ENCODE peak calls at places on chromosomes 11 and 22, in seven cellular contexts. X is epithelial cell of esophagus, I is testis, Q is GM20000, U is heart left ventricle, H is kidney epithelial cell, W is neural progenitor cell. D is an unnamed sample.

GRCh38 chr22:46148885-46149492 is 1.3 kb upstream of the PPARA start:
- DNase-seq in X (no peak), I (no peak), Q (no peak), U (no peak), H (no peak), W (no peak), D (no peak)

GRCh38 chr11:86193297-86194095 is 51.1 kb upstream of the EED start:
- DNase-seq in X (peak; percentile 78), I (peak; percentile 75), Q (peak; percentile 88), U (peak; percentile 88), H (peak; percentile 35), W (peak; percentile 82), D (peak; percentile 43)

GRCh38 chr11:62449451-62449851 is 30.6 kb downstream of the SCGB1A1 start:
- DNase-seq in X (peak; percentile 10), I (no peak), Q (no peak), U (no peak), H (no peak), W (no peak), D (no peak)

GRCh38 chr22:49923445-49923844 is 5.0 kb downstream of the CRELD2 start:
- DNase-seq in X (no peak), I (no peak), Q (no peak), U (no peak), H (no peak), W (no peak), D (no peak)

GRCh38 chr11:42951266-42951665 is 360.5 kb upstream of the API5 start:
- DNase-seq in X (peak; percentile 49), I (no peak), Q (no peak), U (no peak), H (no peak), W (no peak), D (no peak)

GRCh38 chr22:25919452-25919851 is 177.5 kb downstream of the MYO18B start:
- DNase-seq in X (no peak), I (no peak), Q (no peak), U (no peak), H (no peak), W (no peak), D (no peak)

GRCh38 chr22:49767355-49768062 is 60.2 kb downstream of the BRD1 start:
- DNase-seq in X (peak; percentile 72), I (peak; percentile 33), Q (peak; percentile 83), U (peak; percentile 8), H (peak; percentile 4), W (peak; percentile 69), D (no peak)

GRCh38 chr11:3162410-3163240 is 2.5 kb downstream of the OSBPL5 start:
- DNase-seq in X (no peak), I (no peak), Q (no peak), U (peak; percentile 8), H (no peak), W (no peak), D (no peak)

GRCh38 chr11:74570266-74571061 is 21.9 kb upstream of the POLD3 start:
- DNase-seq in X (peak; percentile 74), I (peak; percentile 69), Q (peak; percentile 67), U (peak; percentile 13), H (no peak), W (peak; percentile 70), D (peak; percentile 46)

GRCh38 chr22:35641494-35642120 is 6.6 kb upstream of the APOL6 start:
- DNase-seq in X (no peak), I (no peak), Q (no peak), U (no peak), H (no peak), W (peak; percentile 50), D (no peak)

GRCh38 chr11:33829430-33830141 is 55.3 kb upstream of the FBXO3 start:
- DNase-seq in X (peak; percentile 73), I (peak; percentile 71), Q (peak; percentile 88), U (peak; percentile 43), H (peak; percentile 41), W (peak; percentile 78), D (peak; percentile 56)

GRCh38 chr11:130247289-130247688 is 67.4 kb downstream of the ZBTB44 start:
- DNase-seq in X (no peak), I (no peak), Q (no peak), U (no peak), H (no peak), W (no peak), D (no peak)

GRCh38 chr11:73152861-73153483 is 10.9 kb upstream of the FCHSD2 start:
- DNase-seq in X (no peak), I (no peak), Q (peak; percentile 79), U (no peak), H (no peak), W (peak; percentile 15), D (no peak)

GRCh38 chr11:19756675-19757475 is 44.2 kb downstream of the NAV2 start:
- DNase-seq in X (no peak), I (no peak), Q (no peak), U (no peak), H (no peak), W (peak; percentile 51), D (no peak)

GRCh38 chr11:85318573-85318972 is 308.6 kb downstream of the DLG2 start:
- DNase-seq in X (no peak), I (no peak), Q (no peak), U (no peak), H (no peak), W (no peak), D (no peak)

GRCh38 chr11:126308271-126308671 is 4.4 kb downstream of the DCPS start:
- DNase-seq in X (no peak), I (no peak), Q (no peak), U (no peak), H (no peak), W (no peak), D (no peak)

GRCh38 chr22:36548606-36549005 is 19.6 kb upstream of the EIF3D start:
- DNase-seq in X (no peak), I (no peak), Q (no peak), U (no peak), H (no peak), W (peak; percentile 31), D (no peak)

GRCh38 chr11:11659567-11660341 is 37.9 kb upstream of the GALNT18 start:
- DNase-seq in X (no peak), I (no peak), Q (no peak), U (no peak), H (no peak), W (no peak), D (no peak)
- TF ChIP-seq CTCF in X (peak; percentile 17), I (no peak), Q (no peak), U (peak; percentile 27), H (peak; percentile 26), W (peak; percentile 37), D (peak; percentile 16)

GRCh38 chr11:1917523-1918435 is 1.7 kb upstream of the TNNT3 start:
- DNase-seq in X (no peak), I (no peak), Q (peak; percentile 54), U (no peak), H (no peak), W (peak; percentile 42), D (no peak)

GRCh38 chr11:1919428-1920127 is at the start of gene TNNT3:
- DNase-seq in X (no peak), I (no peak), Q (peak; percentile 45), U (no peak), H (no peak), W (peak; percentile 22), D (no peak)

GRCh38 chr11:1916986-1917522 is 2.4 kb upstream of the TNNT3 start:
- DNase-seq in X (no peak), I (no peak), Q (peak; percentile 41), U (no peak), H (no peak), W (no peak), D (no peak)

GRCh38 chr11:1920128-1920908 is 815 bp downstream of the TNNT3 start:
- DNase-seq in X (no peak), I (no peak), Q (peak; percentile 24), U (no peak), H (no peak), W (peak; percentile 1), D (no peak)

GRCh38 chr11:1918436-1919315 is 827 bp upstream of the TNNT3 start:
- DNase-seq in X (no peak), I (no peak), Q (peak; percentile 51), U (no peak), H (no peak), W (no peak), D (no peak)
- TF ChIP-seq CTCF in X (no peak), I (no peak), Q (peak; percentile 17), U (peak; percentile 8), H (peak; percentile 24), W (no peak), D (no peak)

DNA sequence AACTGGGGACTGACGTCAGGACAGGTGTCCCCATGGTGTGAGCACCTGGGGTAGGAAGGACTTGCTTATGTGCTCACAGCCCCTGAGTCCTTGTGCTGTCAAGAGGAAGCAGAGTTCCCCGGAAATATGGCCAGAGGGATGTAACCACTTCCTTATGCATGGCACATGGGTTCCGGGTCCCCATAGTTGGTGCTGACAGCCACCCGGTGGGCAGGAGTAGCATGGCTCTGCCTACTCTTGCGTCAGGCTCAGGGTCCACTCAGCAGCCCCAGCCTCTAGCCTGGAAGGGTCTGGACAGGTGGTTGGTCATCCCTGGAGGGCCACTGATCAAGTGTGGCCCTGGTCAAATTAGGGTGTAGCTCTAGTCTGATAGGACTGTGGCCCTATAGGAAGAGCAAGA is 42.8 kb upstream of the CCND1 start:
- DNase-seq in X (no peak), I (no peak), Q (no peak), U (no peak), H (no peak), W (no peak), D (no peak)
- TF ChIP-seq CTCF in X (no peak), I (no peak), Q (no peak), U (peak; percentile 37), H (no peak), W (no peak), D (no peak)

GRCh38 chr11:106333678-106334077 is 256.2 kb downstream of the AASDHPPT start:
- DNase-seq in X (no peak), I (no peak), Q (no peak), U (no peak), H (no peak), W (no peak), D (no peak)

GRCh38 chr11:106331163-106331562 is 253.7 kb downstream of the AASDHPPT start:
- DNase-seq in X (peak; percentile 17), I (no peak), Q (no peak), U (no peak), H (peak; percentile 67), W (no peak), D (no peak)

GRCh38 chr11:106326087-106326486 is 248.6 kb downstream of the AASDHPPT start:
- DNase-seq in X (no peak), I (no peak), Q (no peak), U (no peak), H (no peak), W (no peak), D (no peak)

GRCh38 chr11:106327134-106327533 is 249.7 kb downstream of the AASDHPPT start:
- DNase-seq in X (no peak), I (no peak), Q (no peak), U (no peak), H (no peak), W (no peak), D (no peak)

DNA sequence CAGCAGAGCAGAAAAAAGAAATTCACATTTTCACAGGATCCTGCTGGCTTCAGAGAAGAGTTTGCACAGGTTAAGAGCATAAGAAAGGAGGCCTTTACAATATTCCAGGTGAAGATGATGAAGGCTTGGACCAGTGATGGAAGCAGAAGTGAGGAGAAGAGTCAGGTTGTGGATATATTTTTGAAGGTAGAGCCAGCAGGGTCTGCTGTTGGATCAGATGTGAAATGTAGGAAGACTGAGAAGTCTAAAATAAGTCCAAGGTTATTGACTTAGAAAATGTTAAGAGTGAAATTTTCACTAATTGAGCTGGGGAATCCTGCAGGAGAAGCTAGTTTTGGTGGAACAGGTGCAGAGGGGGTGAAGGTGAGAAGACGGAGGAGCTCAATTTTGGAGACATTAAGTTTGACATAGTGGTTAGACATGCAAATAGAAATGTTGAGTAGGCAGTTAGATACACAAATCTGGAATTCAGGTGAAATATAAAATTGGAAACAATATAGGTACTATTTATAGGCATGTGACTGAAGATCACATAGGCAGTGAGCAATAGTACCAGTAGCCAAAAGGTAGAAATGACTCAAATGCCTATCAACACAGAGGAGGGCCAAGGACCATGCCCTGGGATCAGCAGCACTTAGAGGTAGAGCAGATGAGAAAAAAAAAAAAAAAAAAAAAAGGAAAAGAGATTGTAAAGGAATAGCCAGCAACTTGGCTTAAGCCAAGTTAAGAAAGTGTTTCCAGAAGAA is 252.0 kb downstream of the AASDHPPT start:
- DNase-seq in X (no peak), I (no peak), Q (no peak), U (no peak), H (no peak), W (no peak), D (no peak)
- TF ChIP-seq CTCF in X (no peak), I (no peak), Q (no peak), U (no peak), H (no peak), W (no peak), D (no peak)